ENCODE peak calls at places on chromosomes 13 and 19, in eight cellular contexts. E is activated CD4-positive, alpha-beta T cell treated with anti-CD3 and anti-CD28 coated beads, Interleukin-2, amount 50 U/mL, for 1 hour; F is stimulated activated CD4-positive, alpha-beta T cell treated with anti-CD3 and anti-CD28 coated beads, Interleukin-15, amount 100 ng/mL, for 1 hour; L is AG08396; J is lower leg skin; R is left ventricle myocardium inferior; U is T-helper 2 cell; Q is CD8-positive, alpha-beta memory T cell. G is an unnamed sample.
A peak's percentile ranks its signal among the peaks of the same experiment; 100 is the strongest.

GRCh38 chr13:98187862-98188261 is 10.8 kb upstream of the RNF113B start:
- DNase-seq in R (no peak), J (no peak), Q (no peak), L (no peak), U (no peak), F (no peak), E (no peak), G (no peak)

GRCh38 chr13:48230541-48230940 is 2.5 kb upstream of the ITM2B start:
- DNase-seq in J (no peak), U (no peak), L (no peak), F (no peak), R (no peak), Q (no peak), E (no peak), G (no peak)

GRCh38 chr13:73952683-73953082 is 181.5 kb downstream of the KLF12 start:
- DNase-seq in L (no peak), E (no peak), J (no peak), R (no peak), U (no peak), F (no peak), Q (no peak), G (no peak)

GRCh38 chr19:11373166-11373884 is 1.1 kb upstream of the SWSAP1 start:
- DNase-seq in J (no peak), L (no peak), F (no peak), U (no peak), R (no peak), Q (no peak), E (no peak), G (peak; percentile 37)

GRCh38 chr13:20924758-20925394 is 22.3 kb upstream of the XPO4 start:
- DNase-seq in J (peak; percentile 90), L (peak; percentile 48), Q (peak; percentile 58), R (peak; percentile 60), F (peak; percentile 38), E (peak; percentile 73), U (peak; percentile 37), G (peak; percentile 75)

GRCh38 chr13:49580980-49581680 is 4.2 kb downstream of the RCBTB1 start:
- DNase-seq in J (no peak), E (no peak), U (no peak), Q (no peak), R (no peak), F (no peak), L (no peak), G (no peak)

GRCh38 chr13:75196112-75196855 is 285.7 kb downstream of the TBC1D4 start:
- DNase-seq in F (no peak), L (no peak), E (no peak), J (no peak), U (no peak), Q (no peak), R (no peak), G (no peak)

GRCh38 chr13:27403252-27403678 is 21.2 kb upstream of the GTF3A start:
- DNase-seq in U (no peak), R (no peak), L (peak; percentile 63), Q (no peak), F (no peak), E (no peak), J (no peak), G (no peak)

GRCh38 chr13:112844879-112845278 is 124.1 kb upstream of the MCF2L start:
- DNase-seq in L (no peak), E (no peak), J (no peak), U (no peak), Q (no peak), F (no peak), R (no peak), G (no peak)

GRCh38 chr13:30224732-30225131 is 82.6 kb downstream of the KATNAL1 start:
- DNase-seq in E (no peak), Q (no peak), U (no peak), R (no peak), L (no peak), J (no peak), F (no peak), G (no peak)

GRCh38 chr13:71964491-71965108 is 97.6 kb upstream of the DACH1 start:
- DNase-seq in R (no peak), U (no peak), L (no peak), J (no peak), F (no peak), E (no peak), Q (no peak), G (no peak)

GRCh38 chr19:34589730-34590129 is 87.2 kb downstream of the SCGB2B2 start:
- DNase-seq in J (no peak), F (no peak), R (no peak), U (no peak), L (no peak), E (no peak), Q (no peak), G (no peak)

GRCh38 chr13:26029581-26030136 is 22.2 kb downstream of the SHISA2 start:
- DNase-seq in R (no peak), Q (no peak), J (no peak), U (no peak), L (no peak), E (no peak), F (no peak), G (no peak)

GRCh38 chr19:18428173-18428836 is 9.1 kb downstream of the SSBP4 start:
- DNase-seq in Q (no peak), E (no peak), F (no peak), L (no peak), U (no peak), J (no peak), R (no peak), G (no peak)

GRCh38 chr13:50617134-50617721 is 226.3 kb downstream of the DLEU7 start:
- DNase-seq in Q (no peak), E (no peak), U (no peak), J (no peak), L (no peak), R (no peak), F (no peak), G (no peak)

GRCh38 chr13:85910962-85911361 is 111.7 kb upstream of the SLITRK6 start:
- DNase-seq in L (no peak), J (no peak), R (no peak), E (no peak), Q (no peak), F (no peak), U (no peak), G (no peak)

GRCh38 chr13:111907341-111907880 is 159.5 kb upstream of the SOX1 start:
- DNase-seq in U (no peak), J (peak; percentile 58), E (no peak), L (no peak), Q (no peak), F (no peak), R (no peak), G (no peak)

GRCh38 chr13:111515648-111516047 is 195.2 kb downstream of the TEX29 start:
- DNase-seq in Q (no peak), U (no peak), E (no peak), R (no peak), J (peak; percentile 59), F (no peak), L (no peak), G (no peak)

GRCh38 chr13:28321751-28322150 is 173.2 kb downstream of the FLT1 start:
- DNase-seq in R (no peak), Q (no peak), J (no peak), U (no peak), L (no peak), E (no peak), F (no peak), G (no peak)

GRCh38 chr13:61002686-61003085 is 413.0 kb downstream of the PCDH20 start:
- DNase-seq in L (no peak), E (no peak), J (no peak), R (no peak), Q (no peak), U (no peak), F (no peak), G (no peak)

GRCh38 chr19:50204811-50205675 is 1.6 kb downstream of the MYH14 start:
- DNase-seq in E (peak; percentile 9), F (no peak), R (peak; percentile 65), J (peak; percentile 91), L (no peak), U (no peak), Q (peak; percentile 0), G (peak; percentile 78)

GRCh38 chr13:25874907-25875306 is 176.9 kb downstream of the SHISA2 start:
- DNase-seq in U (peak; percentile 46), R (no peak), J (no peak), F (peak; percentile 14), L (no peak), Q (peak; percentile 72), E (peak; percentile 66), G (no peak)

GRCh38 chr13:112102243-112102642 is 35.3 kb downstream of the SOX1 start:
- DNase-seq in Q (no peak), F (no peak), L (no peak), R (no peak), E (no peak), J (no peak), U (no peak), G (peak; percentile 4)

GRCh38 chr13:57629821-57630235 is 1.7 kb upstream of the PCDH17 start:
- DNase-seq in U (peak; percentile 28), J (peak; percentile 95), L (peak; percentile 74), Q (peak; percentile 41), E (no peak), F (no peak), R (peak; percentile 91), G (no peak)

GRCh38 chr19:38266981-38267597 is 2.7 kb downstream of the SPINT2 start:
- DNase-seq in R (no peak), J (no peak), U (no peak), L (no peak), E (no peak), Q (no peak), F (no peak), G (peak; percentile 41)

GRCh38 chr13:93769607-93770006 is 543.0 kb downstream of the GPC6 start:
- DNase-seq in F (no peak), J (no peak), R (no peak), Q (no peak), E (no peak), U (no peak), L (no peak), G (no peak)

GRCh38 chr13:97295279-97296182 is 73.4 kb downstream of the MBNL2 start:
- DNase-seq in F (no peak), Q (no peak), L (peak; percentile 46), U (no peak), R (no peak), J (no peak), E (no peak), G (no peak)

G was measured in T47D.